ENCODE peak calls at places on chromosomes 13 and 19, in six cellular contexts. J is psoas muscle, L is colonic mucosa, T is GM06990, Z is upper lobe of left lung, B is thyroid gland. N is an unnamed sample.

GRCh38 chr13:21465710-21466160 is 6.6 kb upstream of the ZDHHC20 start:
- DNase-seq in J (no peak), L (peak; percentile 25), T (no peak), Z (peak; percentile 59), B (peak; percentile 27), N (no peak)

GRCh38 chr19:44401108-44401786 is at the start of gene ZNF285:
- DNase-seq in J (peak; percentile 95), L (peak; percentile 93), T (peak; percentile 61), Z (peak; percentile 77), B (peak; percentile 97), N (peak; percentile 90)

GRCh38 chr19:18368504-18369222 is 17.3 kb upstream of the GDF15 start:
- DNase-seq in J (no peak), L (no peak), T (no peak), Z (peak; percentile 67), B (no peak), N (no peak)

GRCh38 chr13:73556902-73557301 is 498.1 kb downstream of the KLF5 start:
- DNase-seq in J (no peak), L (no peak), T (no peak), Z (no peak), B (no peak), N (no peak)

GRCh38 chr19:13692096-13692495 is 72.2 kb upstream of the MRI1 start:
- DNase-seq in J (no peak), L (no peak), T (no peak), Z (no peak), B (peak; percentile 93), N (no peak)

GRCh38 chr13:19845758-19846157 is 17.7 kb downstream of the ZMYM5 start:
- DNase-seq in J (no peak), L (peak; percentile 23), T (no peak), Z (no peak), B (no peak), N (no peak)

GRCh38 chr13:80924596-80924995 is 583.7 kb upstream of the SPRY2 start:
- DNase-seq in J (no peak), L (no peak), T (no peak), Z (no peak), B (no peak), N (no peak)

GRCh38 chr19:12868540-12869112 is 12.6 kb downstream of the DNASE2 start:
- DNase-seq in J (no peak), L (no peak), T (no peak), Z (no peak), B (no peak), N (no peak)

GRCh38 chr13:110582421-110582954 is 21.0 kb upstream of the RAB20 start:
- DNase-seq in J (no peak), L (no peak), T (no peak), Z (no peak), B (no peak), N (no peak)

GRCh38 chr19:48713041-48713863 is 6.3 kb downstream of the MAMSTR start:
- DNase-seq in J (peak; percentile 53), L (no peak), T (no peak), Z (no peak), B (no peak), N (no peak)

GRCh38 chr13:110944121-110944967 is 29.5 kb upstream of the ANKRD10 start:
- DNase-seq in J (peak; percentile 35), L (no peak), T (no peak), Z (peak; percentile 34), B (no peak), N (peak; percentile 24)

GRCh38 chr13:79483302-79483701 is 2.3 kb downstream of the NDFIP2 start:
- DNase-seq in J (no peak), L (no peak), T (no peak), Z (no peak), B (no peak), N (no peak)

GRCh38 chr13:21216332-21216731 is 39.9 kb downstream of the MRPL57 start:
- DNase-seq in J (no peak), L (no peak), T (no peak), Z (no peak), B (no peak), N (no peak)

GRCh38 chr19:4456843-4457653 is 546 bp downstream of the UBXN6 start:
- DNase-seq in J (peak; percentile 64), L (peak; percentile 47), T (no peak), Z (peak; percentile 47), B (peak; percentile 39), N (no peak)

GRCh38 chr13:80116107-80116506 is 224.8 kb downstream of the SPRY2 start:
- DNase-seq in J (no peak), L (no peak), T (no peak), Z (no peak), B (no peak), N (no peak)

GRCh38 chr13:108226184-108226583 is 8.0 kb downstream of the ABHD13 start:
- DNase-seq in J (no peak), L (no peak), T (no peak), Z (no peak), B (no peak), N (no peak)

GRCh38 chr13:91655731-91656130 is 257.3 kb downstream of the GPC5 start:
- DNase-seq in J (no peak), L (no peak), T (no peak), Z (no peak), B (no peak), N (no peak)

GRCh38 chr19:18423258-18424020 is 4.2 kb downstream of the SSBP4 start:
- DNase-seq in J (no peak), L (no peak), T (no peak), Z (no peak), B (no peak), N (no peak)

GRCh38 chr13:44853641-44854040 is 135.6 kb downstream of the NUFIP1 start:
- DNase-seq in J (no peak), L (peak; percentile 90), T (no peak), Z (peak; percentile 62), B (peak; percentile 54), N (no peak)

GRCh38 chr13:41289463-41289881 is 21.6 kb upstream of the NAA16 start:
- DNase-seq in J (no peak), L (no peak), T (no peak), Z (no peak), B (no peak), N (no peak)

GRCh38 chr13:79918620-79919019 is 422.3 kb downstream of the SPRY2 start:
- DNase-seq in J (no peak), L (no peak), T (no peak), Z (no peak), B (no peak), N (no peak)

GRCh38 chr13:106318941-106319411 is 216.5 kb downstream of the EFNB2 start:
- DNase-seq in J (no peak), L (no peak), T (no peak), Z (peak; percentile 82), B (peak; percentile 22), N (no peak)
- TF ChIP-seq CTCF in J (no peak), L (no peak), T (no peak), Z (no peak), B (no peak), N (no peak)

GRCh38 chr19:53898680-53899341 is 10.3 kb upstream of the CACNG7 start:
- DNase-seq in J (peak; percentile 43), L (no peak), T (no peak), Z (no peak), B (no peak), N (no peak)

GRCh38 chr19:53897459-53897858 is 11.6 kb upstream of the CACNG7 start:
- DNase-seq in J (no peak), L (no peak), T (no peak), Z (no peak), B (no peak), N (no peak)

GRCh38 chr19:53896682-53897081 is 12.4 kb upstream of the CACNG7 start:
- DNase-seq in J (peak; percentile 13), L (no peak), T (no peak), Z (no peak), B (no peak), N (no peak)

GRCh38 chr19:53900191-53900860 is 8.8 kb upstream of the CACNG7 start:
- DNase-seq in J (peak; percentile 32), L (no peak), T (no peak), Z (no peak), B (no peak), N (no peak)

GRCh38 chr19:53898166-53898565 is 10.9 kb upstream of the CACNG7 start:
- DNase-seq in J (peak; percentile 0), L (no peak), T (no peak), Z (no peak), B (no peak), N (no peak)
- H3K4me3 ChIP-seq in J (no peak overlapping the region), L (no peak overlapping the region), T (no peak overlapping the region), Z (no peak overlapping the region), B (no peak overlapping the region), N (no peak overlapping the region)

GRCh38 chr13:54445865-54446264 is 1417.3 kb downstream of the OLFM4 start:
- DNase-seq in J (no peak), L (no peak), T (no peak), Z (no peak), B (no peak), N (no peak)

GRCh38 chr13:54445453-54445852 is 1416.8 kb downstream of the OLFM4 start:
- DNase-seq in J (no peak), L (no peak), T (no peak), Z (no peak), B (no peak), N (no peak)

GRCh38 chr13:54449922-54450321 is 1421.3 kb downstream of the OLFM4 start:
- DNase-seq in J (no peak), L (no peak), T (no peak), Z (no peak), B (no peak), N (no peak)
- TF ChIP-seq CTCF in J (no peak), L (no peak), T (no peak), Z (no peak), B (no peak), N (peak; percentile 9)

GRCh38 chr19:934197-934840 is 8.5 kb downstream of the ARID3A start:
- DNase-seq in J (no peak), L (no peak), T (peak; percentile 12), Z (no peak), B (no peak), N (no peak)

GRCh38 chr19:933553-933882 is 7.7 kb downstream of the ARID3A start:
- DNase-seq in J (no peak), L (no peak), T (no peak), Z (no peak), B (no peak), N (no peak)

GRCh38 chr19:934865-935422 is 9.1 kb downstream of the ARID3A start:
- DNase-seq in J (peak; percentile 95), L (peak; percentile 88), T (peak; percentile 11), Z (peak; percentile 95), B (peak; percentile 99), N (no peak)

GRCh38 chr19:931860-932646 is 6.2 kb downstream of the ARID3A start:
- DNase-seq in J (no peak), L (no peak), T (peak; percentile 8), Z (no peak), B (no peak), N (no peak)

GRCh38 chr19:932647-933552 is 7.1 kb downstream of the ARID3A start:
- DNase-seq in J (peak; percentile 86), L (peak; percentile 61), T (peak; percentile 73), Z (peak; percentile 54), B (peak; percentile 34), N (no peak)
- H3K4me3 ChIP-seq in J (peak overlapping the region; percentile 18), L (no peak overlapping the region), T (peak overlapping the region; percentile 53), Z (no peak overlapping the region), B (no peak overlapping the region), N (no peak overlapping the region)

GRCh38 chr13:49421391-49421790 is 22.5 kb downstream of the CAB39L start:
- DNase-seq in J (no peak), L (no peak), T (no peak), Z (no peak), B (peak; percentile 13), N (no peak)
- TF ChIP-seq CTCF in J (no peak), L (no peak), T (peak; percentile 38), Z (no peak), B (no peak), N (peak; percentile 12)

GRCh38 chr19:35118268-35119026 is 2.8 kb downstream of the FXYD3 start:
- DNase-seq in J (no peak), L (peak; percentile 69), T (no peak), Z (peak; percentile 88), B (no peak), N (no peak)
- H3K4me3 ChIP-seq in J (no peak overlapping the region), L (peak overlapping the region; percentile 53), T (no peak overlapping the region), Z (peak overlapping the region; percentile 7), B (no peak overlapping the region), N (no peak overlapping the region)